ENCODE peak calls at places on chromosomes 3 and 15, in four cellular contexts. L is right cardiac atrium; P is neural progenitor cell; O is naive thymus-derived CD4-positive, alpha-beta T cell. V is an unnamed sample.
A peak's percentile ranks its signal among the peaks of the same experiment; 100 is the strongest.

GRCh38 chr3:43523454-43524053 is 98.3 kb downstream of the ANO10 start:
- DNase-seq in L (no peak), P (no peak), O (no peak), V (no peak)

GRCh38 chr15:43105077-43105769 is 615 bp downstream of the UBR1 start:
- DNase-seq in L (no peak), P (peak; percentile 8), O (no peak), V (no peak)

GRCh38 chr3:162586591-162586990 is 1090.0 kb downstream of the OTOL1 start:
- DNase-seq in L (no peak), P (no peak), O (no peak), V (no peak)

GRCh38 chr3:121998030-121998580 is 23.9 kb downstream of the ILDR1 start:
- DNase-seq in L (no peak), P (no peak), O (no peak), V (no peak)

GRCh38 chr3:62249855-62250543 is 123.4 kb downstream of the FEZF2 start:
- DNase-seq in L (no peak), P (no peak), O (no peak), V (no peak)

GRCh38 chr3:71389191-71389590 is 194.3 kb downstream of the FOXP1 start:
- DNase-seq in L (no peak), P (no peak), O (no peak), V (no peak)

GRCh38 chr3:185129051-185129450 is 23.8 kb downstream of the C3orf70 start:
- DNase-seq in L (no peak), P (no peak), O (no peak), V (no peak)

GRCh38 chr15:101498731-101499480 is 9.4 kb upstream of the PCSK6 start:
- DNase-seq in L (no peak), P (no peak), O (no peak), V (no peak)

GRCh38 chr3:188834349-188834748 is 337.4 kb upstream of the TPRG1 start:
- DNase-seq in L (no peak), P (no peak), O (no peak), V (no peak)

GRCh38 chr3:65361448-65361847 is 673.6 kb upstream of the ADAMTS9 start:
- DNase-seq in L (no peak), P (no peak), O (no peak), V (no peak)

GRCh38 chr15:78047631-78048409 is 29.7 kb downstream of the TBC1D2B start:
- DNase-seq in L (no peak), P (no peak), O (no peak), V (no peak)

DNA sequence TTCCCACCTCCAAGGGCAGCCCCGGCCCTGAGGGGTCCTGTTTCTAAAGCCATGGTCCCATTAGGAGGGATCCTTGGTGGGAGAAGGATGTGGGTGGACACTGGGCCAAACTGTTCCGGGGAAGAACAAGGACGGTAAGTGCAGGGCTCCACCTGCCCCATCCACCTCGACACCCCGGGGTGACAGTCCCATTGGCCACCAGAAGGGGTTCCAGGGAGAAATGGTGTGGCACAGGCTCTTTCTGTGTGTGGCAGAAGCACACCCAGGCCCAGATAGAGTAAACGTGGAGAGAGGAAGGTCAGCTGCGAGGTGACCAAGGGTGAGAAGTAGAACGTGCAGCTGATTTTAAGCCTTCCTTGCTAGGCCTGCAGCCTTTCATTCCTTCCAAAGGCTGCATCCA is 12.0 kb downstream of the TKT start:
- DNase-seq in L (no peak), P (no peak), O (no peak), V (no peak)
- H3K27ac ChIP-seq in L (no peak overlapping the region), P (no peak overlapping the region), O (no peak overlapping the region), V (no peak overlapping the region)

GRCh38 chr3:170046269-170047132 is 8.7 kb downstream of the GPR160 start:
- DNase-seq in L (no peak), P (no peak), O (no peak), V (no peak)

GRCh38 chr3:170049146-170050000 is 11.6 kb downstream of the GPR160 start:
- DNase-seq in L (peak; percentile 20), P (no peak), O (no peak), V (no peak)

GRCh38 chr3:170044795-170045244 is 7.0 kb downstream of the GPR160 start:
- DNase-seq in L (no peak), P (no peak), O (no peak), V (no peak)

GRCh38 chr3:170044280-170044679 is 6.5 kb downstream of the GPR160 start:
- DNase-seq in L (no peak), P (no peak), O (no peak), V (no peak)

GRCh38 chr3:170047133-170047404 is 9.3 kb downstream of the GPR160 start:
- DNase-seq in L (no peak), P (no peak), O (no peak), V (no peak)
- H3K27me3 ChIP-seq in L (no peaks in the 10 kb centered on the region), P (no peaks in the 10 kb centered on the region), O (no peaks in the 10 kb centered on the region), V (no peaks in the 10 kb centered on the region)

DNA sequence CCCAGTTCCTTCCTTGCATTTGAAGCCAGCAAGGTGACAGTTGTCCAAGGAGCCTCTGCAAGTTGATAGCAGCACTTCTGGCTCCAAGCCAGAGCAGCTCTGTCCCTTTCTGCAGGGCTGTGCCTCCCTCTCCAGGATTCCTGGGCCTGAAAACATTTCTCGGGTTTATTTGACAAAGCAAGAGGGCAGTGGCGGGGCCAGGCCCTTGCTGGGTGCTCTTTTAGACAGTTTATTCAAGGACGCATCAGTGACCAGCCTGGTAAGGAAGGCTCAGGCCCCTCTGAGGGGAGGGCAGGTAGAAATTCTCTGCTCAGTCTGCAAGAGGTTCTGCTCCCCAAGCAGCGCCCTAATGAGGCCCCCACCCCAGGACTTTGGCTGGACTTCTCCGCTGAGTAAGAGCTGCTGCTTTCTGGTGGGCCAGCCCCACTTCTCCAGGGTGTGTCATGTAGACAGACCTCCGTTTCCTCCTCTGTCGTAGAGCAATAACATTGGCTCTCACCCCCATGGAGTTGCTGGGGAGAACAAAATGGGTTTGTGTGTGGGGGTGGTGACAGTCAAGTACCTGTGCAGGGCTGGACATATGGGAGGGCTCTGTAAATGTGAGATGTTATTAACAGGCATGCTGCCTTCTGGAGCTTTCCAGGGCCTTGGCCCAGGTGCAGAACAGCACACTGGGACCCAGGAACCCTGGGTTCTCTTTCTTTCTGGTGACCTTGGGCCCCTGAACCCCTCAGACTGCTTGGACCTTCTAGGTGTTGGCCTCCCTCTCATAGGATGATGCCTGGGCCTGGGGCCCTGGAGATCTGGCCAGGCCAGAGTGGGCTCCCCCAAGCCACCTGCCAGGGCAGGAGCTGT is 146.2 kb upstream of the TLE3 start:
- DNase-seq in L (no peak), P (peak; percentile 26), O (no peak), V (no peak)
- H3K4me1 ChIP-seq in L (no peaks in the 10 kb centered on the region), P (peaks cover 15% of the 10 kb centered on the region), O (peaks cover 16% of the 10 kb centered on the region), V (peaks cover 3% of the 10 kb centered on the region)

GRCh38 chr3:112463250-112463649 is 36.0 kb downstream of the BTLA start:
- DNase-seq in L (no peak), P (no peak), O (no peak), V (no peak)

GRCh38 chr3:112470791-112471190 is 28.5 kb downstream of the BTLA start:
- DNase-seq in L (no peak), P (no peak), O (no peak), V (no peak)

GRCh38 chr3:112467584-112467983 is 31.7 kb downstream of the BTLA start:
- DNase-seq in L (no peak), P (no peak), O (no peak), V (no peak)

GRCh38 chr3:112464264-112464663 is 35.0 kb downstream of the BTLA start:
- DNase-seq in L (no peak), P (no peak), O (peak; percentile 35), V (no peak)

DNA sequence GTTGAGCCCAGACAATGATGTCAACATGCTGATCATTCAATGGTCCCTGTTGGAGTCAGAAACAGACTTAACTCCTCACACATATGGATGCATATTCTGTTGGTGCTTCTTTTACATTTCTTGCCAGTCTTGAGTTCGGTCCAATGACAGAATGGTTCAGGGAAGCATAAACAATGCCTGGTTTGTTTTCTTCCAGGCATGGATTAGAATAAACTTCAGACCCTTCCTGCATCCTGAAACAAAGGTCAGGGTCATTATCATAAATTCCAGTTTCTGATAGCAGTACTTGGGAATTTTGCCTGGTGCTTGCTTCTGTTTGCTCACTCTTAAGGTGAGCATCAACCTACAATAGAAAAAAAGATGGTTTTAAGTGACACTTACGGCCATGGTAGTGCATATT is 33.2 kb downstream of the BTLA start:
- DNase-seq in L (no peak), P (no peak), O (no peak), V (no peak)
- H3K27ac ChIP-seq in L (no peak overlapping the region), P (no peak overlapping the region), O (no peak overlapping the region), V (no peak overlapping the region)

GRCh38 chr15:45134046-45134445 is 4.3 kb downstream of the DUOX1 start:
- DNase-seq in L (no peak), P (no peak), O (no peak), V (no peak)

GRCh38 chr15:45133561-45133920 is 3.7 kb downstream of the DUOX1 start:
- DNase-seq in L (no peak), P (no peak), O (no peak), V (no peak)

GRCh38 chr15:45131510-45131909 is 1.7 kb downstream of the DUOX1 start:
- DNase-seq in L (no peak), P (no peak), O (no peak), V (no peak)

GRCh38 chr15:45134682-45135604 is 5.1 kb downstream of the DUOX1 start:
- DNase-seq in L (no peak), P (peak; percentile 65), O (no peak), V (no peak)

DNA sequence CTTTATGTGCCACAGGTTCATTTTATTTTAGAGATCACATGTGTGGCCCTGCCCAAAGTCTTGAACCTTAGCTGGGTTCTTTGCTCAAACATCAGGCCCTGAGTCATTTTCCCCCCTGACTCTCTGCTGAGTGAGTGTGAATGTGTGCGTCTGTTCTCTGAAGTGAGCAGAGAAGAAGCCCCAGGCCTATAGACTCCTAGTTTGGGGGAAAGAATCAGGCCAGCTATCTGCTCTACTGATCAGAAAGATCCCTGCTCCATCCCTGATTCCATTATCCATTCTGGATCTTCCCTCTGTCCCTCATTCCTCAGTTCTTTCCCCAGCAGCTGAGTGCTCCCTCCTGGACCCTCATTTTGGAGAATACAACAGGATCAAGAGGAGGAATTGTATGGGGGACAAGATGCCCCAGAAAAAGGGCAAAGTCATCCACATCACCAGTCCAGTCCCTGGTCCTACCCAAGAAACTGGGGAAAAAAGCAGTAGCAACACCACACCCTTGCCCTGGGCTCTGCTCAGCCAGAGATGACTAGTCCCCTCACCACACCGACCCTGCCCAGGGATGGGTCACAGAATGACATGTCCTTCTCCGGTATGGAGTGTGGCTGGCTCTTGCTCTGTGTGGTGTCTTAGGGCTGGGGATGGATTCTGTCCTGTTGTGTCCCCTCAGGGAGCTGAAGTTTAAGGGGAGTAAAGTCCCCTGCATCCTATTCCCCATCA is 3.2 kb downstream of the DUOX1 start:
- DNase-seq in L (no peak), P (no peak), O (no peak), V (no peak)
- H3K27me3 ChIP-seq in L (no peaks in the 10 kb centered on the region), P (peaks cover 95% of the 10 kb centered on the region), O (peaks cover 5% of the 10 kb centered on the region), V (peaks cover 77% of the 10 kb centered on the region)

DNA sequence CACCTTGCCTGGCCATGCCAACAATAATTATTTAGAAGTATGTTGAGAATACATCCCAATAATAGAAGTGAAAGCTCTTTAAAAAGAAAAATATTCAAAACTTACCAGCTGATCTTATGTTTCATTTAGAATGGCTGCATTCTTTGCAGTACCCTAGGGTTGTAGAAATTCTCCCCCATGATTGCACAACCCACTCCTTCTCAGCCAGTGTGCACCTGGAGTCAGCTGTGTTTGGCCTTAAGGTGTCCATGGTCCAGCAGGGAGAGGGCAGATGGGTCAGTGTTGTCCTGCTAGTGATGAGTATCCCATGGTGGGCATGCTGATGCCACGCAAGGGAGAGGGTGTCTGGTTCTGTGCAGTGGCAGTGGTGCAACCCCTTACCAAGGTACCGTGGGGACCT is 117.3 kb downstream of the IGF1R start:
- DNase-seq in L (no peak), P (no peak), O (no peak), V (no peak)
- H3K4me1 ChIP-seq in L (peaks cover 19% of the 10 kb centered on the region), P (peaks cover 28% of the 10 kb centered on the region), O (peaks cover 3% of the 10 kb centered on the region), V (peaks cover 5% of the 10 kb centered on the region)